ENCODE peak calls at places on chromosomes 7 and 10, in four cellular contexts. O is kidney tubule cell, P is DMS 273 treated with DMSO at 0.1 percent for 48 hours, U is progenitor cell of endocrine pancreas. E is an unnamed sample.

GRCh38 chr10:52259428-52259812 is 54.7 kb upstream of the DKK1 start:
- DNase-seq in U (no peak), O (no peak), P (no peak), E (no peak)

GRCh38 chr7:114530074-114530611 is 115.5 kb downstream of the FOXP2 start:
- DNase-seq in P (peak; percentile 35), U (no peak), O (no peak), E (no peak)

GRCh38 chr7:151628846-151629604 is 109.3 kb upstream of the RHEB start:
- DNase-seq in O (no peak), U (no peak), P (no peak), E (no peak)

GRCh38 chr10:31072453-31072852 is 40.8 kb upstream of the ZNF438 start:
- DNase-seq in P (no peak), O (no peak), U (no peak), E (no peak)

GRCh38 chr10:53357587-53357986 is 585.0 kb upstream of the MBL2 start:
- DNase-seq in U (no peak), P (no peak), O (peak; percentile 2), E (no peak)

GRCh38 chr10:6151087-6151977 is 51.4 kb upstream of the PFKFB3 start:
- DNase-seq in P (no peak), U (peak; percentile 30), O (peak; percentile 75), E (no peak)

GRCh38 chr10:5551531-5552375 is 27.0 kb downstream of the CALML3 start:
- DNase-seq in U (no peak), O (peak; percentile 96), P (no peak), E (no peak)

GRCh38 chr7:151381333-151382078 is 28.3 kb downstream of the WDR86 start:
- DNase-seq in U (no peak), O (no peak), P (no peak), E (no peak)

GRCh38 chr7:151754142-151754590 is 122.7 kb downstream of the PRKAG2 start:
- DNase-seq in O (peak; percentile 99), P (peak; percentile 47), U (peak; percentile 63), E (peak; percentile 90)

GRCh38 chr10:127853868-127854768 is 38.6 kb downstream of the CLRN3 start:
- DNase-seq in U (peak; percentile 49), P (no peak), O (peak; percentile 71), E (no peak)

E was measured in breast epithelium.